ENCODE peak calls at places on chromosomes 7 and 10, in eight cellular contexts. I is ecto neural progenitor cell; F is CD8-positive, alpha-beta memory T cell; Q is HuH-7.5; D is HTR-8/SVneo; W is glutamatergic neuron; M is HEK293T; L is T-helper 1 cell. A is an unnamed sample.

GRCh38 chr7:100157334-100158228 is 942 bp downstream of the TRAPPC14 start:
- DNase-seq in I (no peak), F (no peak), Q (peak; percentile 90), D (no peak), W (peak; percentile 50), M (peak; percentile 50), L (no peak), A (no peak)

GRCh38 chr10:79244068-79244442 is 103.2 kb upstream of the PPIF start:
- DNase-seq in I (no peak), F (no peak), Q (no peak), D (no peak), W (no peak), M (peak; percentile 19), L (no peak), A (no peak)

GRCh38 chr7:157412021-157412443 is 75.2 kb downstream of the DNAJB6 start:
- DNase-seq in I (no peak), F (peak; percentile 65), Q (no peak), D (peak; percentile 46), W (no peak), M (no peak), L (peak; percentile 76), A (no peak)

GRCh38 chr7:67589178-67589577 is 592.5 kb downstream of the TYW1 start:
- DNase-seq in I (no peak), F (no peak), Q (no peak), D (no peak), W (peak; percentile 23), M (no peak), L (no peak), A (no peak)

GRCh38 chr7:88967432-88967831 is 171.9 kb upstream of the TEX47 start:
- DNase-seq in I (no peak), F (no peak), Q (no peak), D (no peak), W (no peak), M (no peak), L (no peak), A (no peak)

GRCh38 chr10:129601737-129602136 is 134.7 kb downstream of the MGMT start:
- DNase-seq in I (no peak), F (no peak), Q (no peak), D (no peak), W (no peak), M (no peak), L (no peak), A (peak; percentile 25)

GRCh38 chr7:94414481-94414880 is 19.8 kb downstream of the COL1A2 start:
- DNase-seq in I (no peak), F (no peak), Q (no peak), D (no peak), W (no peak), M (no peak), L (no peak), A (no peak)

GRCh38 chr7:1329261-1329660 is 96.6 kb downstream of the UNCX start:
- DNase-seq in I (no peak), F (no peak), Q (no peak), D (no peak), W (no peak), M (no peak), L (no peak), A (no peak)

GRCh38 chr10:102429468-102429867 is 2.9 kb downstream of the CUEDC2 start:
- DNase-seq in I (no peak), F (no peak), Q (no peak), D (no peak), W (no peak), M (no peak), L (no peak), A (no peak)

GRCh38 chr10:5958680-5959079 is 18.7 kb downstream of the IL15RA start:
- DNase-seq in I (no peak), F (no peak), Q (no peak), D (no peak), W (no peak), M (no peak), L (no peak), A (no peak)

GRCh38 chr7:138842111-138842510 is 44.1 kb upstream of the ATP6V0A4 start:
- DNase-seq in I (no peak), F (no peak), Q (no peak), D (peak; percentile 52), W (no peak), M (no peak), L (no peak), A (peak; percentile 3)

GRCh38 chr7:35975851-35976454 is 175.1 kb downstream of the SEPTIN7 start:
- DNase-seq in I (peak; percentile 52), F (peak; percentile 59), Q (peak; percentile 48), D (peak; percentile 27), W (no peak), M (peak; percentile 34), L (peak; percentile 60), A (peak; percentile 55)

GRCh38 chr10:102998508-102998907 is 80.4 kb downstream of the CNNM2 start:
- DNase-seq in I (no peak), F (no peak), Q (no peak), D (no peak), W (no peak), M (no peak), L (no peak), A (no peak)

GRCh38 chr10:14032406-14032998 is 298.2 kb downstream of the FRMD4A start:
- DNase-seq in I (peak; percentile 85), F (peak; percentile 59), Q (no peak), D (no peak), W (peak; percentile 78), M (peak; percentile 83), L (peak; percentile 16), A (peak; percentile 68)

GRCh38 chr10:112801004-112801403 is 149.0 kb upstream of the TCF7L2 start:
- DNase-seq in I (peak; percentile 35), F (no peak), Q (no peak), D (no peak), W (no peak), M (no peak), L (no peak), A (no peak)

GRCh38 chr7:129634361-129635034 is 23.0 kb downstream of the NRF1 start:
- DNase-seq in I (no peak), F (no peak), Q (no peak), D (no peak), W (no peak), M (no peak), L (no peak), A (no peak)

GRCh38 chr10:68816796-68817412 is 10.4 kb upstream of the STOX1 start:
- DNase-seq in I (no peak), F (no peak), Q (no peak), D (no peak), W (no peak), M (no peak), L (no peak), A (no peak)

GRCh38 chr7:99255463-99255862 is 17.2 kb upstream of the MYH16 start:
- DNase-seq in I (no peak), F (no peak), Q (no peak), D (no peak), W (no peak), M (no peak), L (no peak), A (no peak)

GRCh38 chr10:52276982-52277381 is 37.1 kb upstream of the DKK1 start:
- DNase-seq in I (no peak), F (no peak), Q (no peak), D (no peak), W (no peak), M (no peak), L (no peak), A (no peak)

GRCh38 chr7:158507917-158508316 is 79.7 kb downstream of the PTPRN2 start:
- DNase-seq in I (no peak), F (no peak), Q (no peak), D (no peak), W (no peak), M (no peak), L (no peak), A (no peak)

GRCh38 chr7:42236266-42237161 is 495 bp downstream of the GLI3 start:
- DNase-seq in I (peak; percentile 75), F (no peak), Q (no peak), D (peak; percentile 49), W (peak; percentile 66), M (peak; percentile 42), L (no peak), A (peak; percentile 69)

GRCh38 chr10:63553473-63553872 is 32.3 kb downstream of the REEP3 start:
- DNase-seq in I (no peak), F (no peak), Q (no peak), D (no peak), W (no peak), M (no peak), L (no peak), A (no peak)

GRCh38 chr10:100100651-100101525 is 19.2 kb upstream of the CPN1 start:
- DNase-seq in I (no peak), F (no peak), Q (peak; percentile 67), D (peak; percentile 30), W (no peak), M (peak; percentile 35), L (no peak), A (no peak)

GRCh38 chr7:5284304-5285281 is 1.9 kb downstream of the SLC29A4 start:
- DNase-seq in I (peak; percentile 77), F (no peak), Q (peak; percentile 97), D (peak; percentile 43), W (peak; percentile 74), M (peak; percentile 68), L (no peak), A (peak; percentile 61)

GRCh38 chr10:59536576-59537014 is 173.1 kb downstream of the SLC16A9 start:
- DNase-seq in I (no peak), F (no peak), Q (no peak), D (no peak), W (peak; percentile 19), M (no peak), L (no peak), A (no peak)

A was measured in nephron progenitor cell.